ENCODE peak calls at places on chromosome 2, in six cellular contexts. Q is esophagus squamous epithelium, A is mucosa of descending colon, X is A549, Z is AG10803, P is endodermal cell. T is an unnamed sample.

GRCh38 chr2:236167297-236168109 is 683 bp downstream of the GBX2 start:
- DNase-seq in P (peak), Q (no peak), A (no peak), Z (peak), X (peak), T (peak)

GRCh38 chr2:130727286-130727924 is 1.5 kb upstream of the GPR148 start:
- DNase-seq in A (peak), Q (no peak), P (peak), Z (peak), X (peak), T (peak)

GRCh38 chr2:1739961-1740713 is 4.2 kb downstream of the PXDN start:
- DNase-seq in Q (no peak), P (peak), A (no peak), Z (no peak), X (no peak), T (peak)

GRCh38 chr2:152573168-152573567 is 144.1 kb downstream of the PRPF40A start:
- DNase-seq in X (peak), Z (peak), Q (no peak), P (no peak), A (no peak), T (peak)

GRCh38 chr2:237091779-237092436 is 6.2 kb downstream of the COPS8 start:
- DNase-seq in P (no peak), Z (peak), Q (no peak), X (no peak), A (no peak), T (peak)

GRCh38 chr2:18855027-18855426 is 265.7 kb upstream of the NT5C1B start:
- DNase-seq in A (no peak), Q (no peak), X (peak), Z (peak), P (no peak), T (peak)

GRCh38 chr2:18599509-18600254 is 10.3 kb upstream of the NT5C1B start:
- DNase-seq in Q (no peak), P (no peak), A (no peak), Z (peak), X (no peak), T (peak)

GRCh38 chr2:106953236-106953635 is 67.3 kb upstream of the ST6GAL2 start:
- DNase-seq in Z (no peak), Q (no peak), X (no peak), P (no peak), A (no peak), T (peak)

GRCh38 chr2:54999182-54999581 is 51.1 kb downstream of the RTN4 start:
- DNase-seq in X (no peak), Z (peak), A (no peak), P (no peak), Q (no peak), T (peak)

GRCh38 chr2:231685349-231686191 is 22.8 kb upstream of the PTMA start:
- DNase-seq in P (peak), Q (no peak), A (no peak), X (no peak), Z (no peak), T (no peak)

GRCh38 chr2:189362283-189362682 is 79.0 kb upstream of the WDR75 start:
- DNase-seq in X (no peak), Z (no peak), P (no peak), Q (no peak), A (no peak), T (no peak)

GRCh38 chr2:168673265-168674222 is 128.9 kb upstream of the NOSTRIN start:
- DNase-seq in Z (no peak), Q (no peak), A (no peak), P (no peak), X (no peak), T (no peak)

GRCh38 chr2:88626171-88627054 is 851 bp downstream of the EIF2AK3 start:
- DNase-seq in A (peak), Z (peak), P (peak), X (peak), Q (no peak), T (no peak)

GRCh38 chr2:221203138-221203537 is 369.0 kb downstream of the EPHA4 start:
- DNase-seq in P (no peak), Q (no peak), Z (no peak), A (no peak), X (no peak), T (no peak)

GRCh38 chr2:221451836-221452774 is 120.0 kb downstream of the EPHA4 start:
- DNase-seq in P (no peak), A (no peak), Z (no peak), X (no peak), Q (no peak), T (no peak)

GRCh38 chr2:23904692-23905091 is 22.2 kb downstream of the ATAD2B start:
- DNase-seq in Z (peak), P (no peak), A (no peak), X (no peak), Q (no peak), T (no peak)

GRCh38 chr2:154375625-154376020 is 322.9 kb upstream of the KCNJ3 start:
- DNase-seq in A (no peak), Z (peak), Q (no peak), P (peak), X (peak), T (peak)
- TF ChIP-seq CTCF in A (no peak), Z (peak), Q (no peak), P (peak), X (peak), T (peak)

GRCh38 chr2:214127178-214127970 is 283.5 kb upstream of the VWC2L start:
- DNase-seq in X (no peak), P (no peak), Q (no peak), A (no peak), Z (peak), T (peak)
- H3K4me3 ChIP-seq in X (no peak), P (no peak), Q (no peak), A (no peak), Z (no peak), T (no peak)

GRCh38 chr2:209334188-209335017 is 89.4 kb upstream of the MAP2 start:
- DNase-seq in Q (no peak), P (peak), A (no peak), Z (peak), X (peak), T (peak)
- TF ChIP-seq CTCF in Q (peak), P (peak), A (peak), Z (peak), X (peak), T (peak)

GRCh38 chr2:28163028-28163427 is 229.6 kb upstream of the FOSL2 start:
- DNase-seq in A (no peak), Z (no peak), Q (no peak), X (no peak), P (no peak), T (no peak)

GRCh38 chr2:28163627-28164279 is 228.9 kb upstream of the FOSL2 start:
- DNase-seq in P (no peak), X (no peak), A (no peak), Z (peak), Q (no peak), T (peak)

GRCh38 chr2:28162538-28162937 is 230.1 kb upstream of the FOSL2 start:
- DNase-seq in Q (no peak), A (no peak), Z (no peak), P (no peak), X (no peak), T (no peak)

GRCh38 chr2:28160986-28161425 is 231.7 kb upstream of the FOSL2 start:
- DNase-seq in Z (peak), P (no peak), A (no peak), X (peak), Q (no peak), T (peak)

DNA sequence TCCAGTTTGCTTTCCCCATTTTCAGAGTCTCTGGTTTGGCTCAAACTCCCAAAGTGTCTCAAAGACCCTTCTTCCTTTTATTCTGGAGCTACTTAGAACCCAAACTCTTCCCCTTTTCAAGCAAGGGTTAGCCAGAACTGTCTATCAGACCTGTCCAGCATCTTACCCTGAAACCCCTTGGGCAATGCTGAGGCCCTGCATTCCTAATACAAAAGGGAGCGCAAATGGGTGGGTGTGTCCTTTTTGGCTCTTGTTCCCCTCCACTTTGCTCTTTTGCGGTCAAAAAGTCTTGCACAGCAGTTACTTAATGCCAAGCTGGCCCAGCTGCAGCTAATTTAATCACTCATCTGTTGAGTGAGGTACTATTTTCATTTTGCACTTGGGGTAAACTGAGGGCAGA is 231.2 kb upstream of the FOSL2 start:
- DNase-seq in X (no peak), Q (no peak), Z (peak), A (no peak), P (no peak), T (peak)
- H3K4me3 ChIP-seq in X (no peak), Q (no peak), Z (no peak), A (no peak), P (no peak), T (no peak)

GRCh38 chr2:157782057-157782845 is 93.9 kb downstream of the ACVR1 start:
- DNase-seq in Q (no peak), X (no peak), P (no peak), Z (no peak), A (no peak), T (peak)
- TF ChIP-seq CTCF in Q (no peak), X (no peak), P (peak), Z (peak), A (no peak), T (peak)

GRCh38 chr2:233996436-233996835 is 54.1 kb upstream of the SPP2 start:
- DNase-seq in Z (peak), A (no peak), Q (no peak), P (no peak), X (no peak), T (peak)

GRCh38 chr2:233994191-233994590 is 56.3 kb upstream of the SPP2 start:
- DNase-seq in Q (no peak), Z (no peak), P (no peak), A (no peak), X (no peak), T (no peak)

GRCh38 chr2:233999182-233999581 is 51.3 kb upstream of the SPP2 start:
- DNase-seq in X (no peak), Z (no peak), P (peak), Q (no peak), A (no peak), T (no peak)

GRCh38 chr2:233995985-233996384 is 54.5 kb upstream of the SPP2 start:
- DNase-seq in A (no peak), P (no peak), Z (peak), X (no peak), Q (no peak), T (peak)

GRCh38 chr2:233997726-233998125 is 52.8 kb upstream of the SPP2 start:
- DNase-seq in P (no peak), X (no peak), Q (no peak), Z (peak), A (no peak), T (no peak)
- H3K4me3 ChIP-seq in P (no peak), X (no peak), Q (no peak), Z (no peak), A (no peak), T (no peak)

DNA sequence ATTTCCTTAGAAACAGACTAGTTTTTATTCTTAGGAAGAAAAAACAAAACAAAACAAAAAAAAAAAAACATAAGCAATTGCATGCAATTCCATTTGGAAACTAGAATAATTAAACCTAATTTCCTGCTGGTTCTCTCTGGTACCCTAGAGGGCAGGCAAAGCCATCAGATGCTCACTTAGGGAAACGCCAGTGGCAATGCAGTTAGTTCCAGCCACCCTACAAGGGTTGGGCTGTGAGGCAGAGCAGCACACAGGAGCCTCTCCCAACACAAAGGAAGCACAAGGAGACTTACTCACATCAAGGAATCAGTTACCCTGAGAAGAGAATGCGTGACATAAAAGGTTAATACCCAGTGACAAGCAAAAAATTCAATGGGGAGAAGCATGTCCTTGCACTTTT is 28.8 kb downstream of the CCDC93 start:
- DNase-seq in Q (no peak), A (no peak), X (no peak), P (peak), Z (peak), T (no peak)
- TF ChIP-seq CTCF in Q (no peak), A (no peak), X (no peak), P (peak), Z (peak), T (no peak)

T was measured in fibroblast of mammary gland.